ENCODE peak calls at places on chromosome 16, in four cellular contexts. F is kidney epithelial cell, W is cardiac muscle cell, U is AG10803. Y is an unnamed sample.

GRCh38 chr16:49415083-49415482 is 41.5 kb downstream of the C16orf78 start:
- DNase-seq in W (no peak), U (no peak), F (no peak), Y (no peak)

GRCh38 chr16:30656974-30657865 is 1.0 kb upstream of the FBRS start:
- DNase-seq in W (no peak), F (no peak), U (no peak), Y (no peak)

GRCh38 chr16:17476414-17477259 is 5.9 kb upstream of the XYLT1 start:
- DNase-seq in W (peak), U (peak), F (peak), Y (no peak)

GRCh38 chr16:31356566-31357323 is 1.8 kb downstream of the ITGAX start:
- DNase-seq in F (no peak), U (no peak), W (no peak), Y (no peak)

GRCh38 chr16:50812046-50812445 is 70.2 kb downstream of the CYLD start:
- DNase-seq in U (no peak), W (no peak), F (no peak), Y (no peak)

GRCh38 chr16:11711662-11712061 is 31.0 kb downstream of the TXNDC11 start:
- DNase-seq in F (no peak), W (no peak), U (no peak), Y (no peak)

GRCh38 chr16:77868478-77868877 is 80.1 kb downstream of the VAT1L start:
- DNase-seq in F (no peak), U (no peak), W (no peak), Y (no peak)

GRCh38 chr16:19583665-19584300 is 28.3 kb downstream of the VPS35L start:
- DNase-seq in U (peak), F (no peak), W (peak), Y (no peak)

GRCh38 chr16:28182183-28182582 is 29.6 kb downstream of the XPO6 start:
- DNase-seq in U (peak), F (no peak), W (no peak), Y (no peak)

GRCh38 chr16:80665356-80665755 is 124.6 kb downstream of the DYNLRB2 start:
- DNase-seq in F (no peak), W (no peak), U (no peak), Y (no peak)

GRCh38 chr16:84482001-84482891 is 22.2 kb downstream of the MEAK7 start:
- DNase-seq in F (no peak), U (no peak), W (peak), Y (no peak)

DNA sequence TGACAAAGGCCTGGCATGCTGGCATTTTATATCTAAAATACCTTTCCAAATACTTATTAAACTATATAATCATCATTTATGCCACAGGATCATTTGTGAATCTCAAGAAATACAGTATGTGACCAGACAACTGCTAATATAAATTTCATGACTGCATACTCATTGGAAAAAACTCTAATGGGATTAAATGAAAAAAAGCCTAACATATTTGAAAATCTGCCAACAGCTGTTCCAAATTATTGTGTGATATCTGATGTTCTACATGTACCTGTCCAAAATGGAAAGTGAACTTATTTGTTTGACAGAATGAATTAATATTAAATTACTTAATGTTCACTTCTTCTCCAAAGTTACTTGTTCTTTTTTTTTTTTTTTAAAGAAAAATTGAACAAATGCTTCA is 113.9 kb downstream of the FTO start:
- DNase-seq in F (no peak), U (peak), W (peak), Y (no peak)
- TF ChIP-seq CTCF in F (no peak), U (no peak), W (no peak), Y (no peak)

DNA sequence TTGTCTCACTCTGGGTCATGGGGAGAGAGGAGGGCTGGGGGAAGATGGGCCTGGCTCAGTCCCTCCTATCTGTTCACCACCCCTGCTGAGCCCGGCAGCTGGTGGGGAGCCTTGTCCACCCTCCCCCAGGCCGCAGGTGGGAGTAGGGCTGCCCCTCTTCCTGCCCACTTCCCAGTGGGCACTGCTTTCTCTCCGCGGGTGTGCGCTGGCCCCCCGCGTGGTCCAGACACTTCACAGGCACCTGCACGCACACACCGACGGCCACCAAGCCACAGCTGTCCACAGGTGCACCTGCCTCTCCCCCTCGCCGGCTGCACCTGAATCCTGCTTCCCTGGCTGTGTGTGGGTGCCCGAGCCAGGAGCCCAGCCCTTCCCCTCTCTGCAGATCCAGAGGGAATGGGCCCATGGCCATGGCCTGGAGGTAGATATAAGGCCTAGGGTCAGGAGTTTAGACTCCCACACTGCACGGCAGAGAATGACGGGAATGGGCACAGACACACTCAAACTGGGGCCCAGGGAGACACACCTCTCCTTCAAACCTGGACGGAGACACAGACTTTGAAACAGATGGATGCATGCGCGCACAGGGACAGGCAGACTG is 2.0 kb downstream of the NHERF2 start:
- DNase-seq in U (no peak), W (no peak), F (no peak), Y (no peak)
- H3K4me3 ChIP-seq in U (no peak), W (no peak), F (no peak), Y (no peak)

GRCh38 chr16:66658143-66658859 is 38.2 kb downstream of the CMTM4 start:
- DNase-seq in U (no peak), F (no peak), W (no peak), Y (no peak)

GRCh38 chr16:66661210-66661560 is 35.4 kb downstream of the CMTM4 start:
- DNase-seq in F (peak), W (no peak), U (no peak), Y (no peak)

GRCh38 chr16:66658860-66659190 is 37.7 kb downstream of the CMTM4 start:
- DNase-seq in W (no peak), F (no peak), U (no peak), Y (no peak)

GRCh38 chr16:66662445-66663194 is 33.9 kb downstream of the CMTM4 start:
- DNase-seq in F (no peak), U (peak), W (peak), Y (no peak)

GRCh38 chr16:66660422-66661209 is 35.9 kb downstream of the CMTM4 start:
- DNase-seq in F (peak), W (peak), U (peak), Y (peak)
- TF ChIP-seq CTCF in F (peak), W (peak), U (peak), Y (peak)

GRCh38 chr16:87542531-87543102 is 49.8 kb upstream of the ZCCHC14 start:
- DNase-seq in U (no peak), W (no peak), F (no peak), Y (no peak)

GRCh38 chr16:87540072-87540976 is 47.5 kb upstream of the ZCCHC14 start:
- DNase-seq in F (no peak), W (no peak), U (no peak), Y (no peak)

GRCh38 chr16:87541004-87541881 is 48.4 kb upstream of the ZCCHC14 start:
- DNase-seq in U (peak), W (peak), F (no peak), Y (no peak)

GRCh38 chr16:87543436-87544191 is 50.8 kb upstream of the ZCCHC14 start:
- DNase-seq in U (no peak), W (peak), F (no peak), Y (no peak)

GRCh38 chr16:87541882-87542234 is 49.0 kb upstream of the ZCCHC14 start:
- DNase-seq in W (peak), U (no peak), F (no peak), Y (no peak)
- H3K4me3 ChIP-seq in W (no peak), U (peak), F (no peak), Y (no peak)

DNA sequence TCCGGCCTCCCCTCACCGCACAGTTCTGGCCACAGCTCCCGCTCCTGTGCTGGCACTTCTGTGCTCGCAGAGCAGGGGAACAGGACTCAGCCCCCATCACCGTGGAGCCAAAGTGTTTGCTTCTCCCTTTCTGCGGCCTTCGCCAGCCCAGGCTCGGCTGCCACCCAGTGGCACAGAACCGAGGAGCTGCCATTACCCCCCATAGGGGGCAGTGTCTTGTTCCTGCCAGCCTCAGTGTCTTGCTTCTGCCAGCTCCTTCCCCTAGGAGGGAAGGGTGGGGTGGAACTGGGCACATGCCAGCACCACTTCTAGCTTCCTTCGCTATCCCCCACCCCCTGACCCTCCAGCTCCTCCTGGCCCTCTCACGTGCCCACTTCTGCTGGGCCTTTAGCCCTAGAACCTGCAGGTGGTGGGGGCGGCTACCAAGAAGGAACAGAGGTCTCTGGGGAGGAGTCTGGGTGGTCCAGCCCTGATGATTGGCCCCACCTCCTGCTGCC is 645 bp upstream of the ELMO3 start:
- DNase-seq in U (peak), W (peak), F (no peak), Y (no peak)
- TF ChIP-seq CTCF in U (peak), W (peak), F (peak), Y (peak)

GRCh38 chr16:58417600-58417999 is 25.3 kb downstream of the GINS3 start:
- DNase-seq in U (no peak), F (no peak), W (no peak), Y (no peak)
- H3K4me3 ChIP-seq in U (no peak), F (no peak), W (no peak), Y (no peak)

DNA sequence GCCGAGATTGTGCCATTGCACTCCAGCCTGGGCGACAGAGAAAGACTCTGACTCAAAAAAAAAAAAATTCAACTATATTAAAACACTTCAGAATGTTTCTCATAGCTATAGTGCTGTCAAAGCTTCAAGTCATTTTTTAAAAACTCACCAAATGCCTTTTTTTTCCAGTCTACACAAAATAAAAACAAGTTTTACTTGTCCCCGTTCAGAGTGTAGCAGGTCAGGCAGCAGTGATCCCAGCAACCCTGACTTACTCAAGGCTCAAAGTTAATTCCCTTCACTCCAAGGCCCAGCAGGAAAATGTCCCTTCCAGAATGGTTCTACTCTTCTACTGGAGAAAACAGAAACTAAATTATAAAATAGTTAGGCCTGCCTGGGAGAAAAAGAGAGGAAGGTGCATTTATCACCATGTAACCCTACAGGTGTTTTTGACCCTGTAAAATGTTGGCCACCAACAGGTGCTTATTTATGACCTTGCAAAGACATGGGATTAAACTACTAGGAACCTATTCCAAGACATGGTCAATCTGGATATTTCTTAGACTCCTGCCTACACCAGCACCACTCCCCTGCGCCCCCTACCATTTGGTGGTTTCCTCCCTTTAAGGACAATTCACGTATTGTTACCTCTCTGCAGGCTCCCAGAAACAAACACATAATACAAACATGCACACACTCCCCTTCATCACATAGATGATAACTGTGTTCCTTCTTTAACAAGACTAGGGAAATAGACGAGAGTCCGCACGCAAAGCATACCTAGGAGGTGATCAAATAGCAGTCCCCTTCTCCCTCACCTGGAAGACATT is 5.4 kb downstream of the AMFR start:
- DNase-seq in U (no peak), W (no peak), F (no peak), Y (no peak)
- TF ChIP-seq CTCF in U (no peak), W (no peak), F (no peak), Y (no peak)

GRCh38 chr16:87784812-87785211 is 19.0 kb upstream of the KLHDC4 start:
- DNase-seq in U (peak), F (no peak), W (peak), Y (no peak)

GRCh38 chr16:87792205-87792565 is 26.4 kb upstream of the KLHDC4 start:
- DNase-seq in W (no peak), U (no peak), F (no peak), Y (no peak)

GRCh38 chr16:87790278-87791023 is 24.7 kb upstream of the KLHDC4 start:
- DNase-seq in F (no peak), W (no peak), U (peak), Y (no peak)

GRCh38 chr16:87791295-87792204 is 25.8 kb upstream of the KLHDC4 start:
- DNase-seq in F (no peak), W (no peak), U (no peak), Y (no peak)

DNA sequence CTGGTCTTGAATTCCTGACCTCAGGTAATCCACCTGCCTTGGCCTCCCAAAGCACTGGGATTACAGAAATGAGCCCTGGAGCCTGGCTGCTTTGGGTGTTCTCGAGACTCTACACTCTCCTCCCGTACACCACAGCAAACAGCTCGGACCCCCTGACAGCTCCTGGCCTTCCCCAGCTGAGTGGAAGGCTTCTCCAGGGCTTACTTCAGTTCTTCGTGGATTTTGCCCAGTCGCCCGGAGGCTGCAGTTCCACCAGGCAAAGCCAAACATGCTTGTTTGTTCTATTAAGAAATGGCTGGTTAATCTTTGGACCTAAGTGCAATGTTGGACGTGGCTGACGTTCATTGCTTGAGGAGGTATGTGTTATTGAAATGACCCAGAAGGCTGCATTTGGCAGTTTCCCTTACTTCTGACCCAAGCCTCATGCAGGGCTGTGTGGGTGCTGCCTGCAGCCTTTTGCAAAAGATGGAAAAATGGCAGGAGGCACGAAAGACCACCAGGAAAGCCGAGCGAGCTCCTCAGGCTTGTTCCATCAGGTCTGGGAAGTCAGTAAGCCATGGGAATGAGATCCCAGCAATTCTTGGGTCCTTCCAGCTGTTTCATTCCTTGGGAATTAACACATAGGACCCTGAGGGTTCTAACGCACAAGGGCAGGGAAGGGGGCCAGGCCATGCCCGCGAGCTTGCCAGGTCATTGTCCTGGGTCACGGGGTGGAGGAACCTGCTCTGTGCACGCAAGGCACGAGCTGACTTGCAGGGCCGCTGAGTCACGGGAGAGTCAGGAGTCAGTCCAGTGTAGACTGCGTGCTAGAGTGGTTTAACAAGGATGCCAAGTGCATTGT is 23.9 kb upstream of the KLHDC4 start:
- DNase-seq in U (peak), F (peak), W (peak), Y (peak)
- H3K4me3 ChIP-seq in U (no peak), F (no peak), W (no peak), Y (no peak)

Y was measured in epithelial cell of proximal tubule.